ENCODE peak calls at places on chromosome 16, in six cellular contexts. One of them, this sample, is unnamed.
A peak's percentile ranks its signal among the peaks of the same experiment; 100 is the strongest.

GRCh38 chr16:22300427-22301071 is 3.3 kb downstream of the POLR3E start:
- DNase-seq in A673: peak; percentile 60
- DNase-seq in stomach: peak; percentile 64
- DNase-seq in cardiac muscle cell: peak; percentile 71
- DNase-seq in aorta: no peak
- DNase-seq in astrocyte of the cerebellum: no peak
- DNase-seq in this sample: peak; percentile 30

GRCh38 chr16:14669776-14670175 is 24.3 kb downstream of the PLA2G10 start:
- DNase-seq in A673: no peak
- DNase-seq in stomach: peak; percentile 91
- DNase-seq in cardiac muscle cell: no peak
- DNase-seq in aorta: peak; percentile 57
- DNase-seq in astrocyte of the cerebellum: no peak
- DNase-seq in this sample: no peak

GRCh38 chr16:25213709-25214416 is 2.9 kb upstream of the AQP8 start:
- DNase-seq in A673: no peak
- DNase-seq in stomach: no peak
- DNase-seq in cardiac muscle cell: peak; percentile 12
- DNase-seq in aorta: no peak
- DNase-seq in astrocyte of the cerebellum: no peak
- DNase-seq in this sample: no peak

GRCh38 chr16:29745853-29746345 is at the start of gene C16orf54:
- DNase-seq in A673: no peak
- DNase-seq in stomach: peak; percentile 73
- DNase-seq in cardiac muscle cell: no peak
- DNase-seq in aorta: peak; percentile 86
- DNase-seq in astrocyte of the cerebellum: no peak
- DNase-seq in this sample: no peak

GRCh38 chr16:1003551-1004347 is 22.2 kb downstream of the SOX8 start:
- DNase-seq in A673: no peak
- DNase-seq in stomach: no peak
- DNase-seq in cardiac muscle cell: peak; percentile 22
- DNase-seq in aorta: no peak
- DNase-seq in astrocyte of the cerebellum: no peak
- DNase-seq in this sample: no peak

GRCh38 chr16:30885196-30885595 is 8.7 kb downstream of the BCL7C start:
- DNase-seq in A673: no peak
- DNase-seq in stomach: no peak
- DNase-seq in cardiac muscle cell: no peak
- DNase-seq in aorta: no peak
- DNase-seq in astrocyte of the cerebellum: no peak
- DNase-seq in this sample: no peak

GRCh38 chr16:55499951-55500350 is 8.9 kb upstream of the LPCAT2 start:
- DNase-seq in A673: peak; percentile 75
- DNase-seq in stomach: no peak
- DNase-seq in cardiac muscle cell: peak; percentile 97
- DNase-seq in aorta: no peak
- DNase-seq in astrocyte of the cerebellum: peak; percentile 97
- DNase-seq in this sample: peak; percentile 98

GRCh38 chr16:12675852-12676251 is 127.8 kb downstream of the CPPED1 start:
- DNase-seq in A673: no peak
- DNase-seq in stomach: no peak
- DNase-seq in cardiac muscle cell: peak; percentile 20
- DNase-seq in aorta: no peak
- DNase-seq in astrocyte of the cerebellum: peak; percentile 2
- DNase-seq in this sample: no peak

GRCh38 chr16:21071741-21072140 is 78.9 kb downstream of the DNAH3 start:
- DNase-seq in A673: no peak
- DNase-seq in stomach: no peak
- DNase-seq in cardiac muscle cell: no peak
- DNase-seq in aorta: no peak
- DNase-seq in astrocyte of the cerebellum: no peak
- DNase-seq in this sample: no peak

GRCh38 chr16:11152677-11153321 is 103.2 kb downstream of the SOCS1 start:
- DNase-seq in A673: no peak
- DNase-seq in stomach: no peak
- DNase-seq in cardiac muscle cell: no peak
- DNase-seq in aorta: no peak
- DNase-seq in astrocyte of the cerebellum: no peak
- DNase-seq in this sample: no peak

GRCh38 chr16:68972008-68972407 is 128.7 kb downstream of the TANGO6 start:
- DNase-seq in A673: no peak
- DNase-seq in stomach: no peak
- DNase-seq in cardiac muscle cell: no peak
- DNase-seq in aorta: no peak
- DNase-seq in astrocyte of the cerebellum: no peak
- DNase-seq in this sample: no peak

GRCh38 chr16:50566336-50566962 is 18.3 kb downstream of the NKD1 start:
- DNase-seq in A673: no peak
- DNase-seq in stomach: no peak
- DNase-seq in cardiac muscle cell: no peak
- DNase-seq in aorta: no peak
- DNase-seq in astrocyte of the cerebellum: no peak
- DNase-seq in this sample: no peak

GRCh38 chr16:1662543-1662942 is 15.5 kb upstream of the JPT2 start:
- DNase-seq in A673: no peak
- DNase-seq in stomach: no peak
- DNase-seq in cardiac muscle cell: no peak
- DNase-seq in aorta: no peak
- DNase-seq in astrocyte of the cerebellum: no peak
- DNase-seq in this sample: no peak

GRCh38 chr16:49352923-49353322 is 20.7 kb upstream of the C16orf78 start:
- DNase-seq in A673: peak; percentile 27
- DNase-seq in stomach: no peak
- DNase-seq in cardiac muscle cell: peak; percentile 11
- DNase-seq in aorta: no peak
- DNase-seq in astrocyte of the cerebellum: no peak
- DNase-seq in this sample: no peak

GRCh38 chr16:28064706-28065249 is 1.3 kb upstream of the GSG1L start:
- DNase-seq in A673: no peak
- DNase-seq in stomach: no peak
- DNase-seq in cardiac muscle cell: no peak
- DNase-seq in aorta: no peak
- DNase-seq in astrocyte of the cerebellum: no peak
- DNase-seq in this sample: no peak

GRCh38 chr16:28063047-28063521 is 430 bp downstream of the GSG1L start:
- DNase-seq in A673: peak; percentile 26
- DNase-seq in stomach: no peak
- DNase-seq in cardiac muscle cell: peak; percentile 21
- DNase-seq in aorta: no peak
- DNase-seq in astrocyte of the cerebellum: no peak
- DNase-seq in this sample: no peak

GRCh38 chr16:28064150-28064549 is 636 bp upstream of the GSG1L start:
- DNase-seq in A673: no peak
- DNase-seq in stomach: no peak
- DNase-seq in cardiac muscle cell: no peak
- DNase-seq in aorta: no peak
- DNase-seq in astrocyte of the cerebellum: no peak
- DNase-seq in this sample: no peak

GRCh38 chr16:28062261-28063046 is 1.1 kb downstream of the GSG1L start:
- DNase-seq in A673: no peak
- DNase-seq in stomach: no peak
- DNase-seq in cardiac muscle cell: no peak
- DNase-seq in aorta: no peak
- DNase-seq in astrocyte of the cerebellum: no peak
- DNase-seq in this sample: no peak

DNA sequence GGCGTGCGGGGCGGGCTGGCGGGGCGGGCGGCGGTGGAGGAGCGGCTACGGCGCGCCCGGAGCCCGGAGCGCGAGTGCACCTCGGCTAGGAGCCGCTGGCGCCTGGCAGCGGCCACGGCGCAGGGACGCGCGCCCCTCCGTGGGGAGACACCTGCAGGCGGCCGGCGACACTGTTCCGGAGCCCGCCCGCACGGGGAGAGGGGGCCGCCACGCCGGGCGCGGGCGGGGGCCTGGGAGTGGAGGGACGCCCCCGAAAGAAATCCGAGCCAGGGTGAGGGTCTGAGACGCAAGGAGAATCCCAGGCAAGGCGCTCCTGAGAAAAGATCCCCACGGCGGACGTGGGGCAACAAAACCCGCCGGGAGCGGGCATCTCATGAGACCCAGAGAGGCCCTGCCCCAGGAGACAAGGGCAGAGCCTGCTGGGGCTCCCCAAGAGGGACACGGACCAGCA is at the start of gene GSG1L:
- DNase-seq in A673: peak; percentile 26
- DNase-seq in stomach: no peak
- DNase-seq in cardiac muscle cell: no peak
- DNase-seq in aorta: no peak
- DNase-seq in astrocyte of the cerebellum: no peak
- DNase-seq in this sample: no peak
- H3K4me3 ChIP-seq in A673: peak within 1 kb of the TSS; percentile 33
- H3K4me3 ChIP-seq in stomach: peak within 1 kb of the TSS; percentile 32
- H3K4me3 ChIP-seq in cardiac muscle cell: peak within 1 kb of the TSS; percentile 32
- H3K4me3 ChIP-seq in aorta: peak within 1 kb of the TSS; percentile 77
- H3K4me3 ChIP-seq in astrocyte of the cerebellum: peak within 1 kb of the TSS; percentile 26
- H3K4me3 ChIP-seq in this sample: no peak within 1 kb of the TSS

DNA sequence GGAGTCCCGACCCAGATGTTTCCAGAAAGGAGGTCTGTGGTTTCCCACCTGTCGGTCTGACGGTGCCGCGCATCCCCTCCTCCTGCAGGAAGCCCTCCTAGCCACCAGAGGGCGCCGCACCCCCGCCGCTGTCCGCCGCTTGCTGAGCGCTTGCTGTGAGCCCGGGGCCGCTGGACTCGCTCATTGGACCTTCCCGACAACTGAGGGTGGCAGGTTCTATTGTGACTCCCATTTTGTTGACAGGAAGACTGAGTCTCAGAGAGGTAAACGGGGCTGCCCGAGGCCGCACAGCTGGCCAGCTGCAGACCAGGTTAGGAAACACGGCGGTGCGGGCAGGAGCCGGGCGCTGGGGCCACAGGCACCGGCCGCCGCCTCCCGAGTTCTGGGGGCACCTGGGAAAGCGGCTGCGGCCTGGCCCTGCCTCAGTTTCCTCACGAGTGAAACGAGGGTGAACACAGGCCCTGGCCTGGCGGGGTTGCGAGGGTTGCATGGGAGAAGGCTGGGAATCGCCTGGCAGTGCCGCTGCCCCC is 191.1 kb upstream of the CIBAR2 start:
- DNase-seq in A673: no peak
- DNase-seq in stomach: peak; percentile 64
- DNase-seq in cardiac muscle cell: peak; percentile 59
- DNase-seq in aorta: peak; percentile 91
- DNase-seq in astrocyte of the cerebellum: no peak
- DNase-seq in this sample: no peak
- H3K4me3 ChIP-seq in A673: no peak overlapping the region
- H3K4me3 ChIP-seq in stomach: peak overlapping the region; percentile 31
- H3K4me3 ChIP-seq in cardiac muscle cell: no peak overlapping the region
- H3K4me3 ChIP-seq in aorta: no peak overlapping the region
- H3K4me3 ChIP-seq in astrocyte of the cerebellum: no peak overlapping the region
- H3K4me3 ChIP-seq in this sample: no peak overlapping the region

DNA sequence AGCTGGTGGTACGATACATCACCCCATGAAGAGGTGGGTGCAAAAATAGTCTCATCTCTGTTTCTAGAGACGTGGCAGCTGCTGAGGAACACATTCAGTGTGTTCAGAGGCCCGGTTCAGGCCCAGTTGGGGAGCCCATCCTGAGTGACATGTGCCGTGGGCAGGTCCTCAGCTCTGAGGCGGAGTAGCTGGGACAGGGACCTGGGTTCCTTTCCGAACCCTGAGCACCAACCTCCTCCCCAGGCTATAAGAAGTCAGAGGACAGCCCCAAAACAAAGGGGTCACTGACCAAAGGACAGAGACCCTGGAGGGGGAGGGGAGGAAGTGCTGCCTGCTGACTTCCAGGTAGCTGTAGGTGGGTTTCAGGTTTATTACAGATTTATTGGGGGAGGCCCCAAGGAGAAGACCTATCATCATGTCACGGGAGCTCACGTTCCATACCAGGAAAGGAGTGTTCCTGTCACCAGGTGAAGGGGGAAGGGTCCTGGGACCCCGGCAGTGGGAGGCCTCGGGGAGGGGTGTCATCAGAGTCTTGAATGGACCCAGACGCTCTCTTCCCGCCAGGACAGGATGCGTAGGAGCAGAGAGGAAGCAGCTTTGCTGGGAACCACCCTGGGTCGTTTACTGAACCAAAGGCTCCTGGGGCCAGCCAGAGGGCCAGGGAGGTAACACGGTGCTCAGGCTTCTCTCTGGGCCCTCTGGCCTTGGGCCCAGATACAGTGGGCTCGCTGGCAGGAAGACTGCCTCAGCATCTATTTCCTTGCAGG is 4.9 kb downstream of the LDHD start:
- DNase-seq in A673: no peak
- DNase-seq in stomach: no peak
- DNase-seq in cardiac muscle cell: no peak
- DNase-seq in aorta: no peak
- DNase-seq in astrocyte of the cerebellum: no peak
- DNase-seq in this sample: no peak
- H3K4me3 ChIP-seq in A673: no peak overlapping the region
- H3K4me3 ChIP-seq in stomach: no peak overlapping the region
- H3K4me3 ChIP-seq in cardiac muscle cell: no peak overlapping the region
- H3K4me3 ChIP-seq in aorta: no peak overlapping the region
- H3K4me3 ChIP-seq in astrocyte of the cerebellum: no peak overlapping the region
- H3K4me3 ChIP-seq in this sample: no peak overlapping the region

GRCh38 chr16:88879788-88880055 is 13.3 kb upstream of the PABPN1L start:
- DNase-seq in A673: no peak
- DNase-seq in stomach: no peak
- DNase-seq in cardiac muscle cell: no peak
- DNase-seq in aorta: no peak
- DNase-seq in astrocyte of the cerebellum: no peak
- DNase-seq in this sample: no peak

GRCh38 chr16:88882358-88883030 is 16.0 kb upstream of the PABPN1L start:
- DNase-seq in A673: peak; percentile 37
- DNase-seq in stomach: peak; percentile 63
- DNase-seq in cardiac muscle cell: no peak
- DNase-seq in aorta: no peak
- DNase-seq in astrocyte of the cerebellum: no peak
- DNase-seq in this sample: no peak

GRCh38 chr16:88880226-88881051 is 14.0 kb upstream of the PABPN1L start:
- DNase-seq in A673: no peak
- DNase-seq in stomach: no peak
- DNase-seq in cardiac muscle cell: no peak
- DNase-seq in aorta: no peak
- DNase-seq in astrocyte of the cerebellum: no peak
- DNase-seq in this sample: no peak

GRCh38 chr16:88881675-88882357 is 15.4 kb upstream of the PABPN1L start:
- DNase-seq in A673: no peak
- DNase-seq in stomach: no peak
- DNase-seq in cardiac muscle cell: no peak
- DNase-seq in aorta: no peak
- DNase-seq in astrocyte of the cerebellum: no peak
- DNase-seq in this sample: no peak

DNA sequence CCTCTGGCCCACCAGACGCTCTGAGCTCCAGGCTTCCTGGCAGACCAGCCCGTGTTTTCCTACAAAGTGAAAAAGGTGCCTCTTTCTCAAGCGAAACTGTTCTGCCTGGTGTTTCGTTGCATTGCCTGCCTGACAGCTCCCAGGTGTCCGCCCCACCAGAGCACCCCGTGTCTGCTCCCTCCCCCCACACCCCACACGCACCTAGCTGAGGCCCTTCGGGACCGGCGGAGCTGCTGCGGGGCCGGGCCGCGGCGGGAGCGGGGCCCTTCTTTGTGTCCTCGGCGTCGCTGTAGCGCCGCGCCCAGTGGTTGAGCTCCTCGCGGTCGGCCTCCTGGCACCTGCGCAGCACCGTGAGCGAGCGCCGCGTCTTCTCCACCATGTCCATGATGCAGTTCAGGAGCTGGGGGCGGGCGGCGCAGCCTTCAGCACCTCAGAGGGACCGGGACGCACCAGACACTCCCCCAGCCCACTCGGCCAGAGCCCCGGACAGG is 14.7 kb upstream of the PABPN1L start:
- DNase-seq in A673: no peak
- DNase-seq in stomach: peak; percentile 37
- DNase-seq in cardiac muscle cell: no peak
- DNase-seq in aorta: no peak
- DNase-seq in astrocyte of the cerebellum: no peak
- DNase-seq in this sample: no peak
- H3K4me3 ChIP-seq in A673: no peak overlapping the region
- H3K4me3 ChIP-seq in stomach: peak overlapping the region; percentile 37
- H3K4me3 ChIP-seq in cardiac muscle cell: no peak overlapping the region
- H3K4me3 ChIP-seq in aorta: no peak overlapping the region
- H3K4me3 ChIP-seq in astrocyte of the cerebellum: no peak overlapping the region
- H3K4me3 ChIP-seq in this sample: no peak overlapping the region